ENCODE peak calls at places on chromosomes 2 and 18, in six cellular contexts. L is SK-N-SH, J is HCT116, O is H1, H is HepG2, U is GM12878. E is an unnamed sample.
A peak's percentile ranks its signal among the peaks of the same experiment; 100 is the strongest.

GRCh38 chr2:114550895-114551793 is 108.7 kb downstream of the DPP10 start:
- DNase-seq in H (peak; percentile 74), L (peak; percentile 25), O (peak; percentile 41), J (no peak), U (no peak), E (peak; percentile 66)

GRCh38 chr2:119484834-119485233 is 39.4 kb downstream of the SCTR start:
- DNase-seq in O (no peak), U (no peak), J (no peak), H (no peak), L (peak; percentile 45), E (no peak)

GRCh38 chr2:3294066-3294465 is 83.6 kb downstream of the EIPR1 start:
- DNase-seq in U (no peak), H (peak; percentile 66), O (no peak), J (no peak), L (peak; percentile 60), E (no peak)

GRCh38 chr18:75198046-75198445 is 10.9 kb downstream of the PTGR3 start:
- DNase-seq in O (no peak), J (no peak), L (no peak), U (no peak), H (no peak), E (no peak)

GRCh38 chr2:113324684-113325160 is 46.0 kb upstream of the PAX8 start:
- DNase-seq in H (no peak), U (no peak), L (peak; percentile 93), J (peak; percentile 6), O (peak; percentile 15), E (peak; percentile 42)

GRCh38 chr2:17644997-17645715 is 104.7 kb downstream of the VSNL1 start:
- DNase-seq in J (no peak), O (no peak), U (no peak), L (no peak), H (no peak), E (no peak)

GRCh38 chr2:128978155-128978707 is 659.6 kb upstream of the HS6ST1 start:
- DNase-seq in O (peak; percentile 10), J (no peak), H (no peak), U (no peak), L (no peak), E (no peak)

GRCh38 chr2:180705122-180705521 is 275.3 kb upstream of the UBE2E3 start:
- DNase-seq in L (no peak), J (no peak), O (no peak), H (no peak), U (no peak), E (no peak)

GRCh38 chr2:232129483-232129882 is 168.0 kb downstream of the DIS3L2 start:
- DNase-seq in O (no peak), L (no peak), J (no peak), U (no peak), H (peak; percentile 8), E (no peak)

GRCh38 chr2:192029089-192029488 is 165.6 kb downstream of the TMEFF2 start:
- DNase-seq in L (no peak), H (no peak), O (peak; percentile 43), U (no peak), J (peak; percentile 63), E (no peak)

GRCh38 chr2:70887550-70888229 is 48.0 kb upstream of the ATP6V1B1 start:
- DNase-seq in L (peak; percentile 70), U (no peak), O (no peak), H (no peak), J (no peak), E (no peak)

GRCh38 chr2:218607436-218608115 is at the start of gene PLCD4:
- DNase-seq in J (no peak), L (peak; percentile 79), H (no peak), U (no peak), O (no peak), E (peak; percentile 64)

DNA sequence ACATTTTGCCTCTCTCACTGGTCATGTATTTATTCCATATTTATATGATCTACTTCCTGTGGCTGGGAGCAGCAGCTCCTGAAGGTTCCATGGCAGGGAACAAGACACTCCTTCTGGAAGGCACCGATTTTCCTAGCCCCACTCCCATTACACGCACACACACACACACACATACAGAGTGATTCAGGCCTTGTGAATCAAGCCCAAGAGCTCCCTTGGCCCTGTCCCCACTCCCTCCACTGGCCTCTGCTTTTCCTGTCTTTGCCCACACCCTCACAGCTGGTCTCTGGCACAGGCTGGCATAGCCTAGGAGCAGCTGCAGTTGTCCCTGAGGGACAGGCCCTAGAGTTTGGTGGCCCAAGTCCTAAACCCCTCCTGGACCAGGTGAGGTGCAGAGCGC is 201.7 kb downstream of the NAPG start:
- DNase-seq in J (no peak), O (no peak), L (no peak), U (no peak), H (no peak), E (no peak)
- TF ChIP-seq JUND in J (no peak), O (no peak), L (no peak), U (no peak), H (no peak), E (no peak)

DNA sequence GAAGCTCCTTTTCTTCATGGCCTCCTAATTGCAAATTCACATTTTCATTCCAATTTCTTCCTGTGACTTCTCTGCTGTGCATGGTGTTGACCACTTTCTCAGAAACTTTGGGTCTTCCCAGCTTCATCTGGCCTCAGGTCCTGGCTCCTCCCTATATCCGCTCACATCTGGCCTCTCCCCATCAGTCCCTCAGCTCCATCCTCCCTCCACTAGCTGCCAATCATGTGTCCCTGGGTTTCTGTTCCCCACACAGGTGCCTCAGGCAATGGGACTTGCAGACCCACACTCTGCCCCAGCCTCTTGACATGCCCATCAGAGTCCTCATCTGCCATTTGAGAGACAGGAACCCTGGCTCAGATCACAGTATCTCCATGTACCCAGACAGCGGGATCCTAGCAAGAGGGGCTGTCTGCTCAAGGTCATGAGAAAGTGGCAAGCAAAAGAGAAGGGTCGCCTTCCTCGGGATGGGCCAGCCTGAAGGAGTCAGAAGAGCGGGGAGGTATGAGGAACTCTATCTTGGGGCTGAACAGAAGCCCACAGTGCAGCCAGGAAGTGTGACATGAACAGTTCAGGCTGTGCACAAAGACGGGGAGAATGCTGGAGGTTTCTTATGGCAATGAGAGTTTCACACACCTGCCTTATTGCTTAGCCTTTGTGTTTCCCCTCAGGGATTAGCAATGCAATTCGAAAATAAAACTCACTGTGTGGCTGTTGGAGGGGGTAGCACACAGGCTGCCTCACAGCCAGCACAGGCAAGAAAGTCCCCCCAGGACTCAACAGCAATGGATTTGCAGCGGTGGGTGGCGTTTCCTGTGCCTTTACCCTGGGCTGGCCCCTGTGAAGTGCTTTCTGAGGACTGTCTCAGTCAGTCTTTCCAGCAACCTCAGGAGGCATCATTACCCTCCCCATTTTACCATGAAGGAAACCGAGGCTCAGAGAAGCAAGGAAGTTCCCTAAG is 69.5 kb downstream of the COPS8 start:
- DNase-seq in J (no peak), H (no peak), U (peak; percentile 75), O (no peak), L (peak; percentile 39), E (no peak)
- TF ChIP-seq JUND in J (no peak), H (no peak), U (no peak), O (no peak), L (no peak), E (no peak)

DNA sequence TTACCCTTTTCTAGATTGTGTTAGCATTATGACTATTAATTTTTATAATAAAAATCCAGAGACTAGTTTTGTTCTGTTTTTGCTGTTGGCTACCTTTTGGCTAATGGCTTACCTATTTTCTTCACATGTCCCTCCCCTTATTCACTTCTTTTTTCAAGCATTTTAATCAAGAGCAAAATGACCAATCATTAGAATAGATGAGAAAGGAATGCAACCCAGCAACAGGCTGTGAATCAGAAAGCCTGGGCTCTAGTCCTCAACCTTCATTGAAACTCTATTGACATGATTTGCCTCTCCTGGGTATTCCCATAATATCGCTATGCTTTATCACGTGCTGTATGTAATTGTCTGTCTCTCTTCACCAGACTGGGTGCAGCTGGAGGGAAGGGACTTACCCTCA is 370.1 kb downstream of the IRS1 start:
- DNase-seq in J (no peak), U (no peak), O (no peak), L (no peak), H (no peak), E (no peak)
- TF ChIP-seq JUND in J (no peak), U (no peak), O (no peak), L (no peak), H (no peak), E (no peak)

GRCh38 chr2:203104273-203104672 is 89.6 kb downstream of the NBEAL1 start:
- DNase-seq in U (no peak), H (no peak), J (no peak), O (no peak), L (no peak), E (no peak)
- TF ChIP-seq JUND in U (no peak), H (no peak), J (no peak), O (no peak), L (no peak), E (no peak)

E was measured in T47D.